ENCODE peak calls at places on chromosomes 2 and 18, in seven cellular contexts. F is breast epithelium, D is GM12892, U is HepG2, P is spleen, Q is transverse colon, R is HCT116. I is an unnamed sample.
A peak's percentile ranks its signal among the peaks of the same experiment; 100 is the strongest.

GRCh38 chr2:207727256-207727655 is 15.8 kb downstream of the CCNYL1 start:
- DNase-seq in P (no peak), D (no peak), U (no peak), Q (no peak), R (no peak), F (no peak), I (no peak)

GRCh38 chr2:24819442-24820174 is 26.4 kb downstream of the CENPO start:
- DNase-seq in Q (no peak), P (peak; percentile 67), R (no peak), U (no peak), F (no peak), D (no peak), I (peak; percentile 52)

GRCh38 chr2:235505210-235505741 is 11.4 kb downstream of the AGAP1 start:
- DNase-seq in D (no peak), Q (peak; percentile 52), F (no peak), R (no peak), P (no peak), U (peak; percentile 85), I (no peak)

GRCh38 chr18:43978174-43978573 is 700.9 kb upstream of the SYT4 start:
- DNase-seq in D (no peak), F (no peak), U (no peak), Q (no peak), P (no peak), R (no peak), I (no peak)

GRCh38 chr18:49018553-49018943 is 67.8 kb upstream of the SMAD7 start:
- DNase-seq in F (no peak), Q (peak; percentile 7), R (no peak), U (no peak), D (no peak), P (peak; percentile 61), I (no peak)

GRCh38 chr2:207274541-207274940 is 108.8 kb upstream of the KLF7 start:
- DNase-seq in F (no peak), R (no peak), D (no peak), P (no peak), U (no peak), Q (no peak), I (no peak)

GRCh38 chr2:9179572-9180201 is 26.9 kb upstream of the ASAP2 start:
- DNase-seq in R (peak; percentile 83), Q (peak; percentile 70), P (no peak), F (no peak), D (no peak), U (peak; percentile 78), I (peak; percentile 82)

GRCh38 chr2:191012845-191013616 is 940 bp downstream of the STAT1 start:
- DNase-seq in R (no peak), Q (no peak), D (no peak), F (no peak), P (no peak), U (peak; percentile 31), I (no peak)

GRCh38 chr2:149787206-149787605 is 199.6 kb upstream of the MMADHC start:
- DNase-seq in P (no peak), R (no peak), F (no peak), Q (no peak), D (no peak), U (no peak), I (no peak)

GRCh38 chr2:109348645-109349554 is 219.9 kb downstream of the SH3RF3 start:
- DNase-seq in P (no peak), F (no peak), R (no peak), D (no peak), U (no peak), Q (no peak), I (no peak)

GRCh38 chr18:7523772-7524171 is 43.3 kb upstream of the PTPRM start:
- DNase-seq in U (no peak), Q (no peak), P (no peak), R (no peak), F (no peak), D (no peak), I (no peak)

GRCh38 chr18:8658858-8659485 is 46.4 kb upstream of the MTCL1 start:
- DNase-seq in D (no peak), F (no peak), R (no peak), U (no peak), P (no peak), Q (no peak), I (no peak)

GRCh38 chr2:180707867-180708205 is 272.6 kb upstream of the UBE2E3 start:
- DNase-seq in R (peak; percentile 16), Q (peak; percentile 14), F (no peak), U (peak; percentile 4), D (no peak), P (no peak), I (no peak)

GRCh38 chr2:181805228-181806038 is 86.1 kb upstream of the ITPRID2 start:
- DNase-seq in Q (no peak), D (no peak), R (no peak), P (no peak), U (no peak), F (no peak), I (no peak)

GRCh38 chr18:76721207-76721996 is 101.0 kb upstream of the ZNF236 start:
- DNase-seq in P (no peak), Q (no peak), D (no peak), R (no peak), F (no peak), U (no peak), I (no peak)

GRCh38 chr2:235347691-235348090 is 146.2 kb upstream of the AGAP1 start:
- DNase-seq in P (no peak), D (no peak), U (no peak), R (peak; percentile 74), F (no peak), Q (no peak), I (no peak)

GRCh38 chr2:30323499-30323898 is 92.2 kb downstream of the LBH start:
- DNase-seq in U (no peak), R (no peak), P (no peak), Q (no peak), D (no peak), F (no peak), I (no peak)

GRCh38 chr2:6820903-6821584 is 44.7 kb downstream of the CMPK2 start:
- DNase-seq in Q (no peak), R (no peak), D (no peak), U (no peak), P (no peak), F (no peak), I (no peak)

GRCh38 chr2:9201185-9201891 is 5.3 kb upstream of the ASAP2 start:
- DNase-seq in D (no peak), U (no peak), F (no peak), R (no peak), P (no peak), Q (no peak), I (no peak)

GRCh38 chr2:12317853-12318426 is 398.8 kb upstream of the TRIB2 start:
- DNase-seq in U (no peak), R (no peak), D (no peak), F (no peak), P (no peak), Q (peak; percentile 52), I (no peak)

GRCh38 chr2:215917953-215918620 is 95.3 kb downstream of the MREG start:
- DNase-seq in F (no peak), D (peak; percentile 26), Q (no peak), U (no peak), P (no peak), R (no peak), I (no peak)

DNA sequence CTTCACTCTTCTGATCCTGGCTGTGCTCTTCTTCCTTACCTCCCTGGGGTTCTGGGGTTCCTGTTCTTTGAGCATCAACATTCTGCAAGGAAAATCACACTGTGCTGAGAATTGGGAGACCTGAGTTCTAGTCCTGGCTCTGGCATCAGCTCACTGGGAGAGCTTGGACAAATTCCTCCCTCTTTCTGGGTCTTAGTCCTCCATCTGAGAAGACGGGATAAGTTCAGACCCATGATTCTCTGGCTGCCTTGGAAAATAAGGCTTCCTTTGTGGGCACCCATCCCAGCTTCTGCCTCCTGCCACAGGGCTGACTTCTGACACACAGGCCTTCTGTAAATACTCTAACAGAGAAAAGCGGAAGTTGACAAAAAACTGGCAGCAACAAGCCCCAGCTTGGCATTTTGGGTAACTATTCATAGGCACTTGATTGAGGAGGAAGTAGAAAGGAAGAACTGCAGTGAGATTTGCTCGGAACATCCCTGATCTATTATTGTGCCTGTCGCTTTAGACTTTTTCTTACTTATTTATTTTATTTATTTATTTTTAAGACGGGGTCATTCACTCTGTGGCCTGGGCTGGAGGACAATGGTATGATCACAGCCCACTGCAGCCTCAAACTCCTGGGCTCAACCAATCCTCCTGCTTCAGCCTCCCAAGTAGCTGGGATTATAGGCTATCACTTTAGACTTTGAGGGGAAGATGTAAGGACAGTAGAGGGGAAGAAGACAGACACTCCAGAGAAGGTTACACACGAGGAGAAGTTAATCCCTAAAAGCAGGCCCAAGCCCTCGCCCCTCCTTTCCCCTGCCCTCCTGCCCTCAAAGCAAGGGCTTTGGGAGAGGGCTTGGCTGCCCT is 7.9 kb downstream of the PCBP1 start:
- DNase-seq in R (no peak), D (peak; percentile 56), Q (peak; percentile 58), P (peak; percentile 84), U (peak; percentile 87), F (peak; percentile 76), I (peak; percentile 81)
- TF ChIP-seq POLR2AphosphoS5 in R (no peak), D (no peak), Q (peak; percentile 52), P (no peak), U (peak; percentile 90), F (peak; percentile 64), I (peak; percentile 75)

GRCh38 chr18:22194151-22194598 is 24.8 kb downstream of the GATA6 start:
- DNase-seq in Q (peak; percentile 83), R (no peak), U (peak; percentile 96), F (no peak), D (no peak), P (no peak), I (no peak)
- TF ChIP-seq POLR2A in Q (peak; percentile 31), R (no peak), U (no peak), F (no peak), D (no peak), P (no peak), I (no peak)

DNA sequence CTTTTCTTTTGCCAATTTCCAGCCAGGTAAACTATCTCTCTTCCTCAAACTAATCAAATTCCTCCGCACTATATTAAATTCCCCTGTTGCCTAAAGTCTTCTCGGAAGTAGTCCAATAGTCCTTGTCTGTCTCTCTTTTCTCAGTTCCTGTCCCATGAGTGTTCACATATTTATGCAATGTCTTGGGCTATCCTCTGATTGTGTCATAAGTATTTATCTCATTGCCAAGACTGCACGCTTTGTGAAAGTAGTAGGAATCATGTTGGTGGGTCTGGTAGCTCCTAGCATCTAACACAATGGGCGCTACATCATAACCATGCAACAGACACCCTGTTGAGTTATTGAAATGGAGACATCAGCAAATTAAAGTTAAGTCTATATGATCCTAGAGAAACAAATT is 59.9 kb upstream of the POU3F3 start:
- DNase-seq in F (no peak), P (no peak), Q (no peak), D (no peak), R (no peak), U (no peak), I (no peak)
- TF ChIP-seq POLR2AphosphoS5 in F (no peak), P (no peak), Q (no peak), D (no peak), R (no peak), U (no peak), I (no peak)

GRCh38 chr2:176103634-176104337 is 3.3 kb upstream of the HOXD11 start:
- DNase-seq in D (no peak), Q (no peak), R (no peak), P (no peak), F (no peak), U (no peak), I (peak; percentile 65)
- TF ChIP-seq POLR2A in D (no peak), Q (no peak), R (no peak), P (no peak), F (no peak), U (no peak), I (no peak)

I was measured in sigmoid colon.